ENCODE peak calls at places on chromosome 12, in ten cellular contexts. S is pancreas, O is A549, J is tibial artery, X is iPS DF 6.9, F is coronary artery, U is astrocyte, I is upper lobe of right lung, D is colonic mucosa, M is caudate nucleus. A is an unnamed sample.

GRCh38 chr12:13229504-13229903 is 33.0 kb downstream of the EMP1 start:
- DNase-seq in D (no peak), I (no peak), F (no peak), J (no peak), M (no peak), O (peak), U (no peak), S (no peak), X (no peak), A (no peak)

GRCh38 chr12:113457710-113458109 is 14.0 kb downstream of the LHX5 start:
- DNase-seq in F (no peak), M (no peak), X (no peak), O (no peak), D (no peak), S (no peak), U (no peak), J (no peak), I (no peak), A (no peak)

GRCh38 chr12:131432532-131433260 is 278.2 kb upstream of the SFSWAP start:
- DNase-seq in X (no peak), U (no peak), O (no peak), I (no peak), S (no peak), M (no peak), J (peak), D (no peak), F (no peak), A (no peak)

GRCh38 chr12:2751230-2751629 is 43.5 kb upstream of the FKBP4 start:
- DNase-seq in J (no peak), I (no peak), M (no peak), U (no peak), D (no peak), S (no peak), X (no peak), F (no peak), O (no peak), A (no peak)

GRCh38 chr12:57461904-57462306 is 2.3 kb downstream of the GLI1 start:
- DNase-seq in J (no peak), O (no peak), F (no peak), D (no peak), U (peak), X (no peak), S (no peak), I (no peak), M (no peak), A (no peak)

GRCh38 chr12:3107954-3108353 is 30.8 kb downstream of the TSPAN9 start:
- DNase-seq in O (no peak), M (no peak), X (no peak), S (no peak), D (no peak), J (no peak), U (peak), F (no peak), I (no peak), A (no peak)

GRCh38 chr12:122518908-122519307 is 7.8 kb downstream of the RSRC2 start:
- DNase-seq in J (no peak), F (no peak), D (no peak), O (no peak), I (no peak), X (no peak), U (no peak), M (no peak), S (no peak), A (no peak)

GRCh38 chr12:89373772-89374572 is 21.7 kb upstream of the DUSP6 start:
- DNase-seq in M (no peak), F (no peak), D (no peak), O (no peak), J (no peak), S (no peak), I (no peak), X (no peak), U (peak), A (peak)

GRCh38 chr12:57459750-57460400 is at the start of gene GLI1:
- DNase-seq in D (no peak), I (no peak), F (no peak), J (no peak), X (no peak), S (no peak), U (peak), O (peak), M (no peak), A (peak)

GRCh38 chr12:6277982-6278438 is 32.5 kb upstream of the PLEKHG6 start:
- DNase-seq in F (no peak), U (no peak), M (no peak), O (peak), D (peak), X (no peak), J (peak), S (peak), I (peak), A (no peak)

GRCh38 chr12:50825372-50825838 is 17.3 kb upstream of the TMPRSS12 start:
- DNase-seq in M (no peak), I (no peak), F (no peak), O (peak), D (no peak), J (no peak), X (no peak), U (peak), S (no peak), A (peak)

DNA sequence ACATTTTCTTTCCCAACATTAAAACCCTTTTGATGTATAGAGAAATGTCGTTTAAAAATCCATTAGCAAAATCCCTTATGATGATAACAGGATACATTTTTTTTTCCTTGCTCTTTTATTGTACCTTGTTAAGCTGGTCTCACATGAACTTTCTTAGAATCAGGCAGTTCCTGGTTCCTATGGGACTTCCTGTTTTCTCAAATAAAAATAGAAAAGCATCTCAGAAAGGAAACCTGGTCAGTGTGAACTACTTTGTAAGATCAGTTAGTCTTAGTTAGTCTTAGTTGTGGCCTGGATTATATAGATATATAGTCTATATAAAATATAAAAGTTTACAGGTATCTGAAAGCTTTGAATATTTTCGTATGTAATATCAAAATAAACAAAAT is 40.3 kb downstream of the LEMD3 start:
- DNase-seq in I (no peak), D (no peak), O (no peak), X (no peak), J (no peak), M (no peak), U (no peak), S (no peak), F (no peak), A (peak)
- H3K27ac ChIP-seq in I (no peak), D (no peak), O (no peak), X (no peak), J (no peak), M (no peak), U (no peak), S (no peak), F (no peak), A (no peak)

GRCh38 chr12:48788522-48788851 is 402 bp downstream of the ADCY6 start:
- DNase-seq in J (no peak), S (no peak), O (no peak), I (peak), X (no peak), U (no peak), D (no peak), F (no peak), M (no peak), A (no peak)
- H3K27ac ChIP-seq in J (peak), S (no peak), O (peak), I (peak), X (no peak), U (peak), D (peak), F (peak), M (no peak), A (peak)

GRCh38 chr12:29238822-29239291 is 89.8 kb downstream of the FAR2 start:
- DNase-seq in U (peak), J (no peak), X (no peak), O (no peak), M (no peak), I (no peak), F (no peak), D (no peak), S (no peak), A (no peak)

GRCh38 chr12:29242921-29243431 is 93.9 kb downstream of the FAR2 start:
- DNase-seq in I (no peak), O (no peak), J (no peak), M (no peak), S (no peak), F (no peak), X (no peak), U (peak), D (no peak), A (peak)

GRCh38 chr12:29241821-29242591 is 92.9 kb downstream of the FAR2 start:
- DNase-seq in D (peak), F (no peak), X (no peak), M (peak), U (peak), O (no peak), S (no peak), J (no peak), I (no peak), A (peak)

GRCh38 chr12:29240441-29240840 is 91.4 kb downstream of the FAR2 start:
- DNase-seq in S (no peak), X (no peak), U (no peak), D (no peak), F (no peak), I (no peak), O (no peak), M (no peak), J (no peak), A (no peak)

GRCh38 chr12:29239336-29239735 is 90.3 kb downstream of the FAR2 start:
- DNase-seq in X (no peak), O (no peak), S (no peak), M (no peak), I (no peak), F (no peak), J (no peak), D (no peak), U (no peak), A (no peak)
- H3K27ac ChIP-seq in X (no peak), O (no peak), S (no peak), M (no peak), I (no peak), F (no peak), J (no peak), D (no peak), U (no peak), A (no peak)

GRCh38 chr12:130090564-130090963 is 71.7 kb upstream of the FZD10 start:
- DNase-seq in X (no peak), O (no peak), S (no peak), M (no peak), F (no peak), D (no peak), U (no peak), I (no peak), J (no peak), A (no peak)

GRCh38 chr12:130087222-130087621 is 75.0 kb upstream of the FZD10 start:
- DNase-seq in X (no peak), O (no peak), J (no peak), D (no peak), I (no peak), S (no peak), F (no peak), U (no peak), M (no peak), A (no peak)

GRCh38 chr12:130086248-130086647 is 76.0 kb upstream of the FZD10 start:
- DNase-seq in U (no peak), S (no peak), X (no peak), F (no peak), J (no peak), M (no peak), D (no peak), O (no peak), I (no peak), A (no peak)

GRCh38 chr12:130086777-130087176 is 75.5 kb upstream of the FZD10 start:
- DNase-seq in J (no peak), D (no peak), X (no peak), M (no peak), U (no peak), I (no peak), O (no peak), S (no peak), F (no peak), A (no peak)

DNA sequence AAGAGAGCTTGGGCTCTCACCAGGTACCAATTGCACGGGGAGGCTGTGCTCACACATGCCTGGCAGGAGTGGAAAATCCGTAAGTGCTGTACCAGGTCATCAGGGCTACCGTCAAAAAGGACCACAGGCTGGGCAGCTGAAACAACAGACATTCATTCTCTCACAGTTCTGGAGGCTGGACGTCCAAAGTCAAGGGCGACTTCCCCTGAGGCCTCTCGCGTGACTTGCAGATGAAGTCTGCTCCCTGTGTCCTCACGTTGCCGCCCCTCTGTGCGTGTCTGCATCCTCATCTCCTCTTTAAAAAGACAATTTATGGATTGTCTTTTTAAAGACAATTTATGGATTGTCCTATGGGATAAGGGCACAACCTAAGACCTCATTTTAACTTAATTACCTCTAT is 73.8 kb upstream of the FZD10 start:
- DNase-seq in U (no peak), M (no peak), O (no peak), D (no peak), I (no peak), F (no peak), S (no peak), J (no peak), X (no peak), A (no peak)
- H3K27ac ChIP-seq in U (no peak), M (no peak), O (no peak), D (no peak), I (no peak), F (no peak), S (no peak), J (no peak), X (no peak), A (no peak)

A was measured in A673.